ENCODE peak calls at places on chromosome 13, in four cellular contexts. L is stimulated activated CD8-positive, alpha-beta memory T cell treated with anti-CD3 and anti-CD28 coated beads, Interleukin-4, amount 100 ng/mL, for 1 hour; I is fibroblast of mammary gland; Z is T-helper 22 cell. J is an unnamed sample.
A peak's percentile ranks its signal among the peaks of the same experiment; 100 is the strongest.

GRCh38 chr13:48400090-48400694 is 12.7 kb downstream of the LPAR6 start:
- DNase-seq in L (no peak), I (peak; percentile 20), Z (no peak), J (no peak)

GRCh38 chr13:40096357-40096911 is 441.0 kb downstream of the COG6 start:
- DNase-seq in Z (no peak), I (no peak), L (no peak), J (no peak)

GRCh38 chr13:43981091-43981490 is 101.4 kb downstream of the LACC1 start:
- DNase-seq in Z (no peak), L (no peak), I (no peak), J (no peak)

GRCh38 chr13:94435604-94436226 is 43.8 kb downstream of the DCT start:
- DNase-seq in Z (no peak), L (no peak), I (peak; percentile 72), J (peak; percentile 45)

GRCh38 chr13:45299194-45299593 is 41.8 kb downstream of the TPT1 start:
- DNase-seq in I (peak; percentile 69), L (no peak), Z (no peak), J (peak; percentile 25)

GRCh38 chr13:64551755-64552154 is 2678.4 kb downstream of the PCDH9 start:
- DNase-seq in L (no peak), Z (no peak), I (peak; percentile 89), J (peak; percentile 85)

GRCh38 chr13:28719656-28720055 is 886 bp upstream of the SLC46A3 start:
- DNase-seq in I (peak; percentile 68), L (no peak), Z (no peak), J (peak; percentile 81)

GRCh38 chr13:40063743-40064142 is 408.3 kb downstream of the COG6 start:
- DNase-seq in L (no peak), Z (no peak), I (peak; percentile 34), J (no peak)

GRCh38 chr13:109198585-109198984 is 569.2 kb downstream of the MYO16 start:
- DNase-seq in L (no peak), I (peak; percentile 8), Z (no peak), J (no peak)

GRCh38 chr13:74132768-74133656 is 1.2 kb downstream of the KLF12 start:
- DNase-seq in Z (peak; percentile 20), L (no peak), I (no peak), J (peak; percentile 51)

GRCh38 chr13:90485441-90485840 is 862.0 kb upstream of the MIR17HG start:
- DNase-seq in L (no peak), I (peak; percentile 96), Z (no peak), J (peak; percentile 87)

GRCh38 chr13:98919566-98919965 is 58.3 kb downstream of the DOCK9 start:
- DNase-seq in I (no peak), Z (no peak), L (no peak), J (no peak)

GRCh38 chr13:112693831-112694497 is 4.1 kb downstream of the ATP11A start:
- DNase-seq in I (peak; percentile 83), Z (no peak), L (no peak), J (peak; percentile 74)

GRCh38 chr13:107392205-107392604 is 823.1 kb downstream of the LIG4 start:
- DNase-seq in I (no peak), L (no peak), Z (no peak), J (no peak)

GRCh38 chr13:79907527-79907926 is 426.6 kb downstream of the NDFIP2 start:
- DNase-seq in Z (no peak), I (no peak), L (no peak), J (no peak)

GRCh38 chr13:73993661-73994060 is 140.5 kb downstream of the KLF12 start:
- DNase-seq in I (no peak), Z (no peak), L (no peak), J (no peak)

GRCh38 chr13:41767801-41768200 is 193.1 kb downstream of the VWA8 start:
- DNase-seq in Z (no peak), L (no peak), I (peak; percentile 5), J (peak; percentile 18)

GRCh38 chr13:92390217-92390616 is 836.4 kb upstream of the GPC6 start:
- DNase-seq in L (no peak), Z (no peak), I (no peak), J (no peak)

GRCh38 chr13:106156468-106156867 is 379.0 kb downstream of the EFNB2 start:
- DNase-seq in I (peak; percentile 99), L (no peak), Z (no peak), J (peak; percentile 98)

GRCh38 chr13:75929074-75929473 is 292.9 kb downstream of the LMO7 start:
- DNase-seq in L (no peak), I (no peak), Z (no peak), J (no peak)

GRCh38 chr13:83815598-83815997 is 66.7 kb downstream of the SLITRK1 start:
- DNase-seq in Z (no peak), I (no peak), L (no peak), J (no peak)

GRCh38 chr13:74270018-74270417 is 135.8 kb upstream of the KLF12 start:
- DNase-seq in I (no peak), L (no peak), Z (no peak), J (no peak)

GRCh38 chr13:113654175-113654560 is 3.8 kb downstream of the ATP4B start:
- DNase-seq in I (no peak), L (no peak), Z (no peak), J (no peak)

GRCh38 chr13:51681037-51681678 is 96.9 kb downstream of the WDFY2 start:
- DNase-seq in Z (no peak), L (no peak), I (peak; percentile 84), J (peak; percentile 80)

GRCh38 chr13:40987606-40988280 is 31.4 kb downstream of the ELF1 start:
- DNase-seq in I (no peak), Z (no peak), L (no peak), J (no peak)

GRCh38 chr13:33932765-33933406 is 114.9 kb downstream of the RFC3 start:
- DNase-seq in I (no peak), L (no peak), Z (no peak), J (no peak)

GRCh38 chr13:72774019-72774418 is 7.7 kb downstream of the DIS3 start:
- DNase-seq in Z (no peak), L (no peak), I (peak; percentile 13), J (peak; percentile 9)

GRCh38 chr13:30718661-30719520 is 16.5 kb upstream of the ALOX5AP start:
- DNase-seq in I (peak; percentile 92), L (no peak), Z (no peak), J (peak; percentile 92)

GRCh38 chr13:43245374-43245964 is 222.1 kb downstream of the DNAJC15 start:
- DNase-seq in Z (no peak), L (no peak), I (peak; percentile 93), J (peak; percentile 94)

GRCh38 chr13:48923376-48923775 is 52.3 kb upstream of the FNDC3A start:
- DNase-seq in I (peak; percentile 43), L (no peak), Z (no peak), J (no peak)

GRCh38 chr13:44231786-44232516 is 141.7 kb upstream of the SERP2 start:
- DNase-seq in I (peak; percentile 97), Z (no peak), L (no peak), J (peak; percentile 88)

GRCh38 chr13:103272770-103273169 is 206.6 kb upstream of the SLC10A2 start:
- DNase-seq in I (peak; percentile 34), L (no peak), Z (no peak), J (no peak)

GRCh38 chr13:49444517-49445395 is 682 bp downstream of the SETDB2 start:
- DNase-seq in I (peak; percentile 87), Z (peak; percentile 18), L (no peak), J (peak; percentile 71)

J was measured in EL.